ENCODE peak calls at places on chromosomes 16 and 17, in four cellular contexts. One of them, this sample, is unnamed.

GRCh38 chr17:44655983-44656700 is at the start of gene MEIOC:
- DNase-seq in IMR-90: peak; percentile 6
- DNase-seq in H1: peak; percentile 61
- DNase-seq in mesendoderm: peak; percentile 83
- DNase-seq in this sample: peak; percentile 98

GRCh38 chr16:19753815-19754643 is 36.0 kb downstream of the IQCK start:
- DNase-seq in IMR-90: peak; percentile 83
- DNase-seq in H1: no peak
- DNase-seq in mesendoderm: peak; percentile 24
- DNase-seq in this sample: no peak

GRCh38 chr16:11253009-11253994 is 2.7 kb downstream of the SOCS1 start:
- DNase-seq in mesendoderm: no peak
- DNase-seq in H1: no peak
- DNase-seq in IMR-90: peak; percentile 84
- DNase-seq in this sample: no peak

GRCh38 chr16:83826146-83826913 is 18.6 kb downstream of the HSBP1 start:
- DNase-seq in mesendoderm: peak; percentile 83
- DNase-seq in IMR-90: peak; percentile 78
- DNase-seq in H1: no peak
- DNase-seq in this sample: peak; percentile 83

GRCh38 chr17:34672176-34672785 is 92.9 kb downstream of the TMEM132E start:
- DNase-seq in mesendoderm: no peak
- DNase-seq in IMR-90: no peak
- DNase-seq in H1: no peak
- DNase-seq in this sample: no peak

GRCh38 chr16:27980076-27980775 is 83.3 kb downstream of the GSG1L start:
- DNase-seq in H1: no peak
- DNase-seq in mesendoderm: peak; percentile 15
- DNase-seq in IMR-90: no peak
- DNase-seq in this sample: no peak

GRCh38 chr17:10226930-10227695 is 28.7 kb upstream of the GAS7 start:
- DNase-seq in H1: peak; percentile 46
- DNase-seq in IMR-90: peak; percentile 22
- DNase-seq in mesendoderm: peak; percentile 80
- DNase-seq in this sample: peak; percentile 90

GRCh38 chr17:66654341-66654740 is 180.6 kb upstream of the CACNG5 start:
- DNase-seq in H1: no peak
- DNase-seq in mesendoderm: no peak
- DNase-seq in IMR-90: peak; percentile 81
- DNase-seq in this sample: no peak

GRCh38 chr17:31561469-31562412 is 170.3 kb downstream of the RAB11FIP4 start:
- DNase-seq in H1: no peak
- DNase-seq in IMR-90: peak; percentile 49
- DNase-seq in mesendoderm: peak; percentile 38
- DNase-seq in this sample: no peak

GRCh38 chr17:7553356-7553755 is 4.5 kb downstream of the TNFSF12 start:
- DNase-seq in IMR-90: no peak
- DNase-seq in H1: no peak
- DNase-seq in mesendoderm: no peak
- DNase-seq in this sample: no peak

GRCh38 chr17:58219789-58220183 is 731 bp upstream of the MKS1 start:
- DNase-seq in mesendoderm: no peak
- DNase-seq in IMR-90: no peak
- DNase-seq in H1: no peak
- DNase-seq in this sample: no peak

DNA sequence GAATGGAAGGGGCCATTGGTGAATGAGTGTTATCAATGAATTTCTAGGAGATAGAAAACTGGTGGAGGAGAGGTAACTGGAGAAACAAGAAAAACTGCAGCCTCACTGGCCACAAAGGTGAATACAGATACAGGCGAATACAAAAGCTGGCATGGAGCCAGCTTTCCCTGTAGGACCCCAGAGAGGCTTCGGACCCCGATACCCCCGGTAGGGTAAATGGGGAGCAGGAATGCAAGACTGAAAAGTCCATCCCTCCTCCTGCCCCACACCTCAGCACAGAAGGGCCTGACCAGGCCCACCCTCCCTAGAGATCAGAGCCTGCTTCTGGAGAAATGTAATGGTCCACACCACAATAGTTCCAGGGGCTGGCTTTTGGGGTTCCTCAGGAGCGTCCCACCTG is 4.9 kb upstream of the MYLK3 start:
- DNase-seq in H1: no peak
- DNase-seq in mesendoderm: no peak
- DNase-seq in IMR-90: no peak
- DNase-seq in this sample: no peak
- H4K5ac ChIP-seq in H1: no peak overlapping the region
- H4K5ac ChIP-seq in mesendoderm: no peak overlapping the region
- H4K5ac ChIP-seq in IMR-90: no peak overlapping the region
- H4K5ac ChIP-seq in this sample: no peak overlapping the region

DNA sequence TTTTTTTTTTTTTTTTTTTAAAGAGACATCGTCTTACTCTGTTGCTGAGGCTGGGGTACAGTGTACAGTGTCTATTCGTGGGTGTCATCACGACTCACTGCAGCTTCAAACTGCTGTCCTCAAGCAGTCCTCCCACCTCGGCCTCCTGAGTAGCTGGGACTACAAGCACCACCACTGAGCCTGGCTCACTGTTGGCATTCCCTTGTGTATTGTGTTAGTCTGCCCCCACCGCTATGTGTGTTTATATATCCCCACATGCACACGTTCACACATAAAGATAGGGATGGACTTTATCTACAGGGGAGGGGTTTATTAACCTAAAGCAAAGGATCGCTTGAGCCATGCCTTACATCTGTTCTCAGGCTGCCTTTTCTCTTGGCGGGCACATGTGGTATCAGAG is 63.8 kb downstream of the SEC14L1 start:
- DNase-seq in IMR-90: no peak
- DNase-seq in H1: no peak
- DNase-seq in mesendoderm: no peak
- DNase-seq in this sample: no peak
- H4K5ac ChIP-seq in IMR-90: no peak overlapping the region
- H4K5ac ChIP-seq in H1: no peak overlapping the region
- H4K5ac ChIP-seq in mesendoderm: no peak overlapping the region
- H4K5ac ChIP-seq in this sample: no peak overlapping the region

DNA sequence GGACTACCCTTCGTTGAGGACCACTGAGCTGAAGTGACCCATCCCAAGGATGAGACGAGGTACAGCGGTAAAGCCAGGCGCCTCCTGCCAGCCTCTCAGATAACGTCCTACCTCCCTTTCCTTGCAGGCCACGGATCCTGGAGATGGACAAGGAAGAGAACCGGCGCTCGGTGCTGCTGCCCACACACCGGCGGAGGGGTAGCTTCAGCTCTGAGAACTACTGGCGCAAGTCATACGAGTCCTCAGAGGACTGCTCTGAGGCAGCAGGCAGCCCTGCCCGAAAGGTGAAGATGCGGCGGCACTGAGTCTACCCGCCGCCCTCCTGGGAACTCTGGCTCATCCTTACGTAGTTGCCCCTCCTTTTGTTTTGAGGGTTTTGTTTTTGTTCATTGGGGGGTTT is 17.3 kb upstream of the LLGL1 start:
- DNase-seq in IMR-90: no peak
- DNase-seq in H1: no peak
- DNase-seq in mesendoderm: no peak
- DNase-seq in this sample: no peak
- H4K5ac ChIP-seq in IMR-90: no peak overlapping the region
- H4K5ac ChIP-seq in H1: no peak overlapping the region
- H4K5ac ChIP-seq in mesendoderm: no peak overlapping the region
- H4K5ac ChIP-seq in this sample: no peak overlapping the region

DNA sequence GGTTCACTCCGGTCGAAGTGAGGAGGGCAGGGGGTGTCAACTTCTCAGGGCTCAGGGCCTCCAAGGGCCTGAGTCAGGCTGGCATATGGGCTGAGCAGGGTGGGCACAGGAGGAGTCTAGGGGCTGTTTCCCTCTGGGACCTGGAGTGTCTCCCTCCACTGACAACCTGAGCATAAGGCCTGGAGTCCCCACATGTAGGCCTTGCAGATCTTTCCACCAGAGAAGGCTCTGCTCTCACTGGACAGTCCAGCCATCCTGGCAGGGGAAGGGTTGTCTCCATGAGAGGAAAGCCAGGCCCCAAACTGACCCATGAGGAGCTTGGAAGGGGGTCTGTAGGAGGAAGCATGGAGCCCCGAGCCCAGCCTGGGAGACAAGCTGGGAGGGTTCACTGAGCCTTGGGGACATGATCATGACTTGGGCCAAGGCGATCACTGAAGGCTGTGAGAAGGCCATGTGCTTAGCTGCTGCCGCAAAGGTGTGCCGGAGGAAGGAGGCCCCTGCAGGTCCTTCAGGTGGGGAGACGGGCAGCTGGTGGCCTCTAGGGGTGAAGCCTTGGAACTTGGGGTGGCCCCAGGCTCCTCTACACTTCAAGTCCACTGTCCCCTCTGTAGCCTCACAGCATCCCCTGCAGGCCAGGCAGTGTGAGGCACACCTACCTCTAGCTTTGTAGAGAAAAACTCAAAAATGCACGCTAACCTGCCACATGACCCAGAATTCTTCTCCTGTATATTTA is 9.9 kb downstream of the CMTM2 start:
- DNase-seq in IMR-90: peak; percentile 18
- DNase-seq in H1: no peak
- DNase-seq in mesendoderm: peak; percentile 66
- DNase-seq in this sample: peak; percentile 73
- H4K5ac ChIP-seq in IMR-90: no peak overlapping the region
- H4K5ac ChIP-seq in H1: no peak overlapping the region
- H4K5ac ChIP-seq in mesendoderm: no peak overlapping the region
- H4K5ac ChIP-seq in this sample: no peak overlapping the region

This sample was measured in H9.